ENCODE peak calls at places on chromosome 5, in ten cellular contexts. Q, U, O, M, K, V, P, I, T and R are unnamed samples.
A peak's percentile ranks its signal among the peaks of the same experiment; 100 is the strongest.

GRCh38 chr5:139699352-139699751 is 51.2 kb downstream of the CXXC5 start:
- DNase-seq in Q (no peak), U (no peak), O (no peak), M (no peak), K (no peak), V (no peak), P (no peak), I (no peak), T (no peak), R (no peak)

GRCh38 chr5:36722913-36723312 is 116.5 kb downstream of the SLC1A3 start:
- DNase-seq in Q (no peak), U (no peak), O (peak; percentile 7), M (no peak), K (no peak), V (no peak), P (peak; percentile 25), I (no peak), T (no peak), R (peak; percentile 8)

GRCh38 chr5:33994845-33995244 is 10.4 kb upstream of the SLC45A2 start:
- DNase-seq in Q (peak; percentile 55), U (no peak), O (peak; percentile 68), M (no peak), K (no peak), V (peak; percentile 35), P (peak; percentile 69), I (no peak), T (no peak), R (peak; percentile 90)

GRCh38 chr5:51644976-51645375 is 261.7 kb downstream of the ISL1 start:
- DNase-seq in Q (no peak), U (no peak), O (no peak), M (no peak), K (no peak), V (no peak), P (no peak), I (no peak), T (no peak), R (no peak)

GRCh38 chr5:1410156-1411014 is 34.9 kb downstream of the SLC6A3 start:
- DNase-seq in Q (no peak), U (no peak), O (no peak), M (no peak), K (peak; percentile 4), V (no peak), P (no peak), I (no peak), T (peak; percentile 39), R (no peak)

GRCh38 chr5:76527685-76528161 is 95.5 kb downstream of the F2RL2 start:
- DNase-seq in Q (no peak), U (no peak), O (no peak), M (no peak), K (no peak), V (peak; percentile 64), P (peak; percentile 42), I (no peak), T (no peak), R (no peak)

GRCh38 chr5:74919487-74919886 is 53.3 kb upstream of the FAM169A start:
- DNase-seq in Q (peak; percentile 77), U (peak; percentile 16), O (peak; percentile 77), M (no peak), K (no peak), V (peak; percentile 69), P (peak; percentile 85), I (no peak), T (no peak), R (peak; percentile 71)

GRCh38 chr5:135172718-135173117 is 138.7 kb upstream of the PITX1 start:
- DNase-seq in Q (no peak), U (no peak), O (no peak), M (no peak), K (no peak), V (no peak), P (no peak), I (no peak), T (no peak), R (no peak)

GRCh38 chr5:31918739-31919138 is 255.4 kb downstream of the GOLPH3 start:
- DNase-seq in Q (no peak), U (no peak), O (no peak), M (no peak), K (no peak), V (no peak), P (no peak), I (no peak), T (no peak), R (no peak)

GRCh38 chr5:113273949-113274348 is 160.8 kb downstream of the TSSK1B start:
- DNase-seq in Q (no peak), U (no peak), O (no peak), M (no peak), K (no peak), V (no peak), P (no peak), I (no peak), T (no peak), R (no peak)

GRCh38 chr5:115170128-115170923 is 618 bp upstream of the TRIM36 start:
- DNase-seq in Q (no peak), U (no peak), O (no peak), M (no peak), K (no peak), V (no peak), P (peak; percentile 29), I (no peak), T (peak; percentile 59), R (peak; percentile 6)

GRCh38 chr5:68396722-68397121 is 181.2 kb downstream of the PIK3R1 start:
- DNase-seq in Q (no peak), U (peak; percentile 82), O (no peak), M (no peak), K (no peak), V (peak; percentile 45), P (peak; percentile 49), I (no peak), T (no peak), R (no peak)

GRCh38 chr5:14267166-14267838 is 124.2 kb downstream of the TRIO start:
- DNase-seq in Q (peak; percentile 19), U (no peak), O (no peak), M (no peak), K (no peak), V (no peak), P (peak; percentile 55), I (no peak), T (no peak), R (no peak)

GRCh38 chr5:178205010-178205748 is 846 bp downstream of the HNRNPAB start:
- DNase-seq in Q (peak; percentile 86), U (peak; percentile 85), O (peak; percentile 76), M (peak; percentile 81), K (peak; percentile 80), V (peak; percentile 55), P (peak; percentile 81), I (peak; percentile 75), T (peak; percentile 90), R (peak; percentile 68)

GRCh38 chr5:116497648-116498047 is 77.0 kb downstream of the SEMA6A start:
- DNase-seq in Q (no peak), U (no peak), O (no peak), M (no peak), K (no peak), V (no peak), P (no peak), I (no peak), T (no peak), R (no peak)

GRCh38 chr5:116498478-116498877 is 76.1 kb downstream of the SEMA6A start:
- DNase-seq in Q (no peak), U (no peak), O (no peak), M (no peak), K (no peak), V (no peak), P (no peak), I (no peak), T (no peak), R (no peak)

GRCh38 chr5:116492776-116493175 is 81.8 kb downstream of the SEMA6A start:
- DNase-seq in Q (no peak), U (no peak), O (no peak), M (no peak), K (no peak), V (peak; percentile 94), P (no peak), I (no peak), T (no peak), R (no peak)

GRCh38 chr5:116494784-116495480 is 79.7 kb downstream of the SEMA6A start:
- DNase-seq in Q (no peak), U (no peak), O (no peak), M (no peak), K (no peak), V (peak; percentile 77), P (no peak), I (no peak), T (no peak), R (no peak)

GRCh38 chr5:116495786-116496185 is 78.8 kb downstream of the SEMA6A start:
- DNase-seq in Q (no peak), U (no peak), O (no peak), M (no peak), K (no peak), V (no peak), P (no peak), I (no peak), T (no peak), R (no peak)
- H3K4me3 ChIP-seq in Q (no peak overlapping the region), U (no peak overlapping the region), O (no peak overlapping the region), M (no peak overlapping the region), K (no peak overlapping the region), V (no peak overlapping the region), P (no peak overlapping the region), I (no peak overlapping the region), T (no peak overlapping the region), R (no peak overlapping the region)

GRCh38 chr5:145471026-145471425 is 364.1 kb downstream of the PRELID2 start:
- DNase-seq in Q (no peak), U (no peak), O (no peak), M (no peak), K (no peak), V (no peak), P (no peak), I (no peak), T (no peak), R (no peak)
- TF ChIP-seq CTCF in Q (no peak), U (no peak), O (no peak), M (no peak), K (no peak), V (no peak), P (no peak), I (no peak), T (no peak), R (no peak)

DNA sequence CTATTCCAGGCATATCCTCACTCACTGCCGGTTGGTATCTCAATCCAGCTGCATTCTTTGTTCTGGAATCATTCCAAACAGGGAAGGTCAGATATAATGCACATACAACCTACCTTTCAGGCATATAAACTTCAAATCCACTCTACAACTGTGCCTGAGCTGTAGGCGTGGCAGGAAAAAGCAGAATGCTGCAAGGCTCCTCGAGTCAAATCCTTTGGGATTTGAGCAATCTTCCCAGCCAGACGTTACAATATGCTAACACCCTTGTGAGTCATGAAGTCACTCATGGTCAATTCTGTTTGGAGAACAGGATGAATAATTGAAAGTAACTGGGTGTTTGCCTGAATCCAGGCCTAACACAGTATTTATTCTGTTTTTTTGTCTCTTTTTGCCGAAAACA is 294.0 kb downstream of the CWC27 start:
- DNase-seq in Q (peak; percentile 96), U (peak; percentile 36), O (peak; percentile 99), M (no peak), K (no peak), V (peak; percentile 96), P (peak; percentile 87), I (peak; percentile 54), T (no peak), R (peak; percentile 98)
- H3K4me3 ChIP-seq in Q (no peak overlapping the region), U (no peak overlapping the region), O (no peak overlapping the region), M (no peak overlapping the region), K (no peak overlapping the region), V (no peak overlapping the region), P (no peak overlapping the region), I (no peak overlapping the region), T (no peak overlapping the region), R (peak overlapping the region; percentile 8)

GRCh38 chr5:10825897-10826644 is 65.0 kb upstream of the DAP start:
- DNase-seq in Q (no peak), U (no peak), O (no peak), M (no peak), K (no peak), V (no peak), P (no peak), I (no peak), T (no peak), R (no peak)
- TF ChIP-seq CTCF in Q (no peak), U (no peak), O (no peak), M (no peak), K (no peak), V (no peak), P (no peak), I (no peak), T (no peak), R (peak; percentile 4)